ENCODE peak calls at places on chromosomes 4 and X, in six cellular contexts. H, T, A, Q, J and E are unnamed samples.

GRCh38 chr4:87651941-87652340 is 1.9 kb downstream of the DMP1 start:
- DNase-seq in H (no peak), T (no peak), A (no peak), Q (no peak), J (no peak), E (no peak)

GRCh38 chr4:155666701-155667537 is at the start of gene GUCY1A1:
- DNase-seq in H (no peak), T (no peak), A (peak), Q (peak), J (peak), E (peak)

GRCh38 chr4:121192500-121192899 is 28.4 kb upstream of the TNIP3 start:
- DNase-seq in H (no peak), T (peak), A (peak), Q (peak), J (no peak), E (peak)

GRCh38 chr4:83582289-83582756 is 46.4 kb downstream of the GPAT3 start:
- DNase-seq in H (no peak), T (peak), A (no peak), Q (peak), J (no peak), E (peak)

GRCh38 chrX:154349359-154349935 is 25.0 kb downstream of the FLNA start:
- DNase-seq in H (no peak), T (no peak), A (no peak), Q (no peak), J (no peak), E (no peak)

GRCh38 chrX:57083143-57083542 is 38.2 kb downstream of the SPIN2B start:
- DNase-seq in H (no peak), T (no peak), A (no peak), Q (no peak), J (no peak), E (no peak)

GRCh38 chr4:169437299-169438047 is 166.7 kb upstream of the SH3RF1 start:
- DNase-seq in H (no peak), T (no peak), A (no peak), Q (no peak), J (no peak), E (no peak)

GRCh38 chrX:34653811-34654210 is 3.3 kb downstream of the TMEM47 start:
- DNase-seq in H (no peak), T (no peak), A (no peak), Q (peak), J (no peak), E (peak)

GRCh38 chr4:81472249-81473085 is 760 bp upstream of the RASGEF1B start:
- DNase-seq in H (peak), T (peak), A (peak), Q (no peak), J (peak), E (peak)

GRCh38 chr4:80188801-80189458 is 8.4 kb upstream of the PRDM8 start:
- DNase-seq in H (no peak), T (no peak), A (peak), Q (no peak), J (no peak), E (no peak)

GRCh38 chr4:82335043-82335442 is 38.7 kb downstream of the HNRNPD start:
- DNase-seq in H (no peak), T (no peak), A (no peak), Q (no peak), J (no peak), E (no peak)